ENCODE peak calls at places on chromosomes 1 and 21, in seven cellular contexts. V is RWPE2, X is lung, Y is colonic mucosa, T is dorsolateral prefrontal cortex, N is neural progenitor cell, S is Panc1. B is an unnamed sample. For H3K27me3, the result is how much of the 10 kb centered on the place peaks cover.

GRCh38 chr21:41358193-41359166 is 3.3 kb upstream of the MX2 start:
- DNase-seq in V (no peak), X (peak), Y (no peak), T (no peak), N (no peak), S (no peak), B (no peak)

GRCh38 chr21:45381865-45382697 is 22.9 kb upstream of the COL18A1 start:
- DNase-seq in V (peak), X (no peak), Y (no peak), T (no peak), N (no peak), S (no peak), B (no peak)

GRCh38 chr1:204268101-204268500 is 54.3 kb upstream of the GOLT1A start:
- DNase-seq in V (no peak), X (no peak), Y (no peak), T (no peak), N (no peak), S (no peak), B (no peak)

GRCh38 chr1:170776147-170776734 is 112.3 kb downstream of the PRRX1 start:
- DNase-seq in V (no peak), X (no peak), Y (no peak), T (no peak), N (no peak), S (no peak), B (no peak)

GRCh38 chr1:96236156-96236739 is 485.3 kb upstream of the PTBP2 start:
- DNase-seq in V (no peak), X (no peak), Y (peak), T (no peak), N (peak), S (peak), B (peak)

GRCh38 chr1:227893696-227894305 is 53.9 kb downstream of the WNT9A start:
- DNase-seq in V (no peak), X (no peak), Y (no peak), T (peak), N (peak), S (no peak), B (no peak)

GRCh38 chr21:45876381-45877159 is 105.0 kb upstream of the COL6A1 start:
- DNase-seq in V (peak), X (no peak), Y (no peak), T (peak), N (peak), S (no peak), B (no peak)

GRCh38 chr1:54370287-54371003 is 35.7 kb downstream of the SSBP3 start:
- DNase-seq in V (no peak), X (no peak), Y (no peak), T (no peak), N (no peak), S (no peak), B (no peak)

GRCh38 chr1:26858160-26858559 is 4.8 kb upstream of the SFN start:
- DNase-seq in V (no peak), X (no peak), Y (no peak), T (no peak), N (no peak), S (no peak), B (no peak)

GRCh38 chr1:171716620-171717019 is 25.2 kb downstream of the VAMP4 start:
- DNase-seq in V (no peak), X (no peak), Y (no peak), T (no peak), N (no peak), S (no peak), B (no peak)

GRCh38 chr1:202505356-202505755 is 156.9 kb downstream of the PPP1R12B start:
- DNase-seq in V (no peak), X (no peak), Y (no peak), T (no peak), N (peak), S (no peak), B (peak)

GRCh38 chr1:21299007-21299406 is 8.7 kb upstream of the ECE1 start:
- DNase-seq in V (no peak), X (no peak), Y (peak), T (no peak), N (no peak), S (no peak), B (no peak)

GRCh38 chr1:84347547-84348239 is 46.2 kb downstream of the SAMD13 start:
- DNase-seq in V (no peak), X (no peak), Y (no peak), T (no peak), N (peak), S (no peak), B (no peak)

GRCh38 chr1:182794802-182795201 is 5.2 kb downstream of the NPL start:
- DNase-seq in V (no peak), X (no peak), Y (no peak), T (no peak), N (no peak), S (no peak), B (no peak)

GRCh38 chr1:54310439-54311328 is 95.5 kb downstream of the SSBP3 start:
- DNase-seq in V (no peak), X (peak), Y (peak), T (no peak), N (peak), S (no peak), B (no peak)

GRCh38 chr1:63829349-63830327 is 55.8 kb downstream of the ROR1 start:
- DNase-seq in V (no peak), X (no peak), Y (peak), T (no peak), N (no peak), S (no peak), B (no peak)

GRCh38 chr1:15852036-15852827 is 4.7 kb downstream of the SPEN start:
- DNase-seq in V (no peak), X (no peak), Y (no peak), T (no peak), N (no peak), S (no peak), B (no peak)

GRCh38 chr1:36433102-36433501 is 17.1 kb downstream of the OSCP1 start:
- DNase-seq in V (no peak), X (no peak), Y (no peak), T (no peak), N (no peak), S (no peak), B (no peak)

GRCh38 chr1:200453544-200453905 is 43.7 kb upstream of the ZNF281 start:
- DNase-seq in V (no peak), X (no peak), Y (no peak), T (no peak), N (no peak), S (no peak), B (no peak)

GRCh38 chr21:33069994-33070811 is at the start of gene OLIG1:
- DNase-seq in V (no peak), X (peak), Y (peak), T (peak), N (peak), S (no peak), B (no peak)

GRCh38 chr1:185315364-185316108 is 1.5 kb downstream of the IVNS1ABP start:
- DNase-seq in V (no peak), X (no peak), Y (peak), T (no peak), N (peak), S (peak), B (no peak)

GRCh38 chr1:15820478-15820877 is 13.0 kb upstream of the UQCRHL start:
- DNase-seq in V (peak), X (no peak), Y (no peak), T (no peak), N (no peak), S (no peak), B (no peak)

GRCh38 chr1:174569240-174569639 is 121.5 kb downstream of the GPR52 start:
- DNase-seq in V (no peak), X (no peak), Y (no peak), T (no peak), N (no peak), S (no peak), B (no peak)

GRCh38 chr21:31446206-31446900 is 102.3 kb upstream of the TIAM1 start:
- DNase-seq in V (no peak), X (no peak), Y (no peak), T (no peak), N (no peak), S (no peak), B (no peak)

GRCh38 chr1:10328534-10328933 is 70.3 kb upstream of the PGD start:
- DNase-seq in V (no peak), X (no peak), Y (no peak), T (no peak), N (no peak), S (no peak), B (no peak)

GRCh38 chr1:226974544-226975258 is 34.6 kb downstream of the COQ8A start:
- DNase-seq in V (no peak), X (no peak), Y (peak), T (no peak), N (no peak), S (no peak), B (no peak)

GRCh38 chr1:56993355-56993985 is 27.7 kb upstream of the C8B start:
- DNase-seq in V (no peak), X (no peak), Y (no peak), T (no peak), N (no peak), S (no peak), B (no peak)

GRCh38 chr1:5973771-5974170 is 18.5 kb downstream of the NPHP4 start:
- DNase-seq in V (no peak), X (no peak), Y (no peak), T (peak), N (peak), S (no peak), B (no peak)

GRCh38 chr1:22218618-22219250 is 75.8 kb upstream of the WNT4 start:
- DNase-seq in V (peak), X (no peak), Y (no peak), T (no peak), N (no peak), S (no peak), B (no peak)

GRCh38 chr1:67088440-67088839 is 34.5 kb upstream of the SLC35D1 start:
- DNase-seq in V (no peak), X (no peak), Y (no peak), T (no peak), N (no peak), S (no peak), B (no peak)
- H3K27me3 ChIP-seq in V (under half), X (under half), Y (under half), T (under half), N (under half), S (under half), B (under half)

DNA sequence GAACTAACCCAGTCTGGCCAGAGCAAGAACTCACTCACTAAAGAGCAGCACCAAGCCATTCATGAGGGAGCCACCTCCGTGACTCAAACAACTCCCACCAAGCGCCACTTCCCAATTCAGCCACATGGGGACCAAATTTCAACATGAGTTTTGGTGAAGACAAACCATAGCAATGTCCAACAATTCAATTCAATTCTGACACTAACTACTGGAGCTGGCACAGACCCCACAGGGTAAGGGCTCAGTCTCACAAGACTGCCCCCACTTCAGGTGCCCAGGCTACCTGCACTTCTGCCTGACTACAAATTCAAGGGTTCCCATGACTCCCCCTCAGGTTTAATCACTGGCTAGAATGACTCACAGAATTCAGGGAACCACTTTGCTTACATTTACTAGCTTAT is 48.8 kb upstream of the RAP1A start:
- DNase-seq in V (no peak), X (no peak), Y (no peak), T (no peak), N (no peak), S (no peak), B (no peak)
- TF ChIP-seq CTCF in V (no peak), X (no peak), Y (peak), T (no peak), N (peak), S (no peak), B (peak)

GRCh38 chr1:3584915-3585314 is 26.4 kb downstream of the MEGF6 start:
- DNase-seq in V (no peak), X (no peak), Y (no peak), T (no peak), N (no peak), S (no peak), B (no peak)
- H3K27me3 ChIP-seq in V (under half), X (under half), Y (under half), T (under half), N (under half), S (under half), B (under half)

GRCh38 chr1:201468844-201469644 is at the start of gene PHLDA3:
- DNase-seq in V (peak), X (peak), Y (peak), T (peak), N (peak), S (no peak), B (peak)

GRCh38 chr1:201470581-201470980 is 1.6 kb upstream of the PHLDA3 start:
- DNase-seq in V (no peak), X (no peak), Y (no peak), T (no peak), N (no peak), S (no peak), B (no peak)

GRCh38 chr1:201469645-201470074 is 672 bp upstream of the PHLDA3 start:
- DNase-seq in V (no peak), X (no peak), Y (no peak), T (no peak), N (peak), S (no peak), B (no peak)

GRCh38 chr1:201466492-201466891 is 2.5 kb downstream of the PHLDA3 start:
- DNase-seq in V (no peak), X (no peak), Y (no peak), T (no peak), N (no peak), S (no peak), B (no peak)

GRCh38 chr1:201468501-201468843 is 516 bp downstream of the PHLDA3 start:
- DNase-seq in V (no peak), X (no peak), Y (no peak), T (no peak), N (peak), S (no peak), B (no peak)
- TF ChIP-seq CTCF in V (no peak), X (no peak), Y (no peak), T (no peak), N (no peak), S (no peak), B (no peak)

GRCh38 chr1:19819701-19820100 is 4.6 kb upstream of the RNF186 start:
- DNase-seq in V (no peak), X (no peak), Y (no peak), T (no peak), N (no peak), S (no peak), B (no peak)

GRCh38 chr1:19815801-19816736 is 986 bp upstream of the RNF186 start:
- DNase-seq in V (no peak), X (no peak), Y (peak), T (no peak), N (no peak), S (no peak), B (no peak)

GRCh38 chr1:19817160-19817559 is 2.1 kb upstream of the RNF186 start:
- DNase-seq in V (no peak), X (no peak), Y (no peak), T (no peak), N (no peak), S (no peak), B (no peak)

GRCh38 chr1:19814681-19815503 is at the start of gene RNF186:
- DNase-seq in V (no peak), X (peak), Y (peak), T (no peak), N (no peak), S (no peak), B (no peak)

DNA sequence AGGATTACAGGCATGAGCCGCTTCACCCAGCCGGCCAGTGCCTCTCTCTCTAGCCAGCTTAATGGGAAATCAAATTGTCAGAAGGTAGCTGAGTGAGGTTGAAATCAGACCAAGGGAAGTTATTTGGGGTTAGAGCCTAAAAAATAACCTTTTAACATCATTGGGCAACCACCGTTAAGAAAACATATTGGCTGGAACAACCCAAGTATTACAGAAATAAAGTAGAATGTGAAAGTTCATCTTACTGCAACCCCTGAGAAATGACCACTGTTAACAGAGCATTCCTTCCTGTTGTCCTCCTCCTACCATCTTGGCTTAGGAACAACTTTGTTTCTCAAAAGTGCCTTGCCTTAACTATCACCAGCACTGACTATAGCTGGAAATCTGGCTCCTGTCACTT is 3.2 kb upstream of the RNF186 start:
- DNase-seq in V (no peak), X (no peak), Y (no peak), T (no peak), N (no peak), S (no peak), B (no peak)
- H3K27me3 ChIP-seq in V (under half), X (under half), Y (under half), T (under half), N (under half), S (under half), B (under half)

DNA sequence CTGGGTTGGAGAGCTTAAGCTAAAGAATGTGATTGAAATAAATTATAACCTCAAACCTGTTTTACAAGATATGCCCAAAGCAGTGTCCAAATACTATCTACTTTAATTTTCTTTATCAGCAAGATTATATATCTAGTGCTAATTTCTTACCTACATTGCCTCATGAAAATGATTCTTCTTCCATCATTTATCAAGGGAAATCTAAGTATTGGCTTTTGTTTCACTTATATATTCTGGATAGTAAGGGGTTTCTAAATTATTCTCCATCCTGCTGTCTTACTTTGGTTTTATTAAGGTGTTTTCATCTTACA is 81.2 kb downstream of the PHTF1 start:
- DNase-seq in V (no peak), X (no peak), Y (no peak), T (no peak), N (no peak), S (no peak), B (no peak)
- TF ChIP-seq CTCF in V (peak), X (no peak), Y (no peak), T (no peak), N (no peak), S (peak), B (no peak)

GRCh38 chr1:30258471-30258870 is 464.9 kb downstream of the MATN1 start:
- DNase-seq in V (peak), X (no peak), Y (no peak), T (no peak), N (no peak), S (no peak), B (no peak)

GRCh38 chr1:30257322-30257721 is 466.1 kb downstream of the MATN1 start:
- DNase-seq in V (peak), X (no peak), Y (no peak), T (no peak), N (no peak), S (no peak), B (no peak)

GRCh38 chr1:30255111-30255510 is 468.3 kb downstream of the MATN1 start:
- DNase-seq in V (no peak), X (no peak), Y (no peak), T (no peak), N (no peak), S (no peak), B (no peak)

GRCh38 chr1:30257742-30258380 is 465.5 kb downstream of the MATN1 start:
- DNase-seq in V (peak), X (no peak), Y (no peak), T (no peak), N (no peak), S (no peak), B (no peak)

DNA sequence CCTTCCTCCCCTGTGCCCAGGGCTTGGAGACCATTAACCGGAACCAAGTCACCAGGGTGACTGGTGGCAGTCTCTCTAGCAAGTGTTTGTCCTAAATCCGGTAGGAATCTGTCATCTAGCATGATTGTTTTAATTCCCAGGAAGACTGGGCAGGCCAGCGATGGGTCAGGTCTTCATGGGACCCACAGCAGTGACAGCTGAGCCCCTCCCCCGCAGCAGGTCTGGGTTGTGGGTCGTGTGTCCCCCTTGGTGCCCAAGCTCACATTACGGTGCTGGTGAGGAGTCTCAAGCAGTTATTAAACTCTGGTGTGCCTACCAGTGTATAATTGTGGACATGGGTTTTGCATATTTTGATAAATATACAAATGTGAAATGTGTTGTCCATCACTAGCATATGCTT is 466.5 kb downstream of the MATN1 start:
- DNase-seq in V (peak), X (no peak), Y (no peak), T (no peak), N (no peak), S (no peak), B (no peak)
- H3K27me3 ChIP-seq in V (under half), X (under half), Y (under half), T (under half), N (under half), S (under half), B (under half)

B was measured in AG04450.